ENCODE peak calls at places on chromosomes 4 and X, in seven cellular contexts. R, W, P, X, Z, G and O are unnamed samples. For H3K4me1, the result is how much of the 10 kb centered on the place peaks cover.

GRCh38 chr4:76558391-76559235 is 123.6 kb downstream of the SHROOM3 start:
- DNase-seq in R (no peak), W (no peak), P (peak), X (peak), Z (no peak), G (no peak), O (no peak)

GRCh38 chr4:77072195-77072753 is 3.5 kb downstream of the CCNI start:
- DNase-seq in R (no peak), W (peak), P (no peak), X (no peak), Z (no peak), G (no peak), O (peak)

GRCh38 chrX:139826065-139827044 is 106.5 kb downstream of the ATP11C start:
- DNase-seq in R (peak), W (peak), P (peak), X (peak), Z (peak), G (no peak), O (peak)

GRCh38 chrX:57902633-57903032 is 7.6 kb downstream of the ZXDA start:
- DNase-seq in R (no peak), W (no peak), P (no peak), X (no peak), Z (peak), G (no peak), O (no peak)

GRCh38 chr4:74845834-74846233 is 51.5 kb upstream of the BTC start:
- DNase-seq in R (no peak), W (no peak), P (no peak), X (no peak), Z (no peak), G (no peak), O (peak)

GRCh38 chr4:128256539-128256938 is 31.1 kb downstream of the PGRMC2 start:
- DNase-seq in R (no peak), W (no peak), P (no peak), X (no peak), Z (no peak), G (no peak), O (no peak)

GRCh38 chr4:25637581-25638220 is 17.9 kb upstream of the SLC34A2 start:
- DNase-seq in R (no peak), W (no peak), P (no peak), X (no peak), Z (no peak), G (no peak), O (no peak)

GRCh38 chrX:87338510-87338909 is 179.1 kb upstream of the KLHL4 start:
- DNase-seq in R (peak), W (no peak), P (peak), X (peak), Z (peak), G (peak), O (peak)

GRCh38 chr4:48905363-48906015 is 1.1 kb downstream of the OCIAD2 start:
- DNase-seq in R (peak), W (no peak), P (peak), X (peak), Z (peak), G (no peak), O (peak)

GRCh38 chrX:124042042-124042441 is 80.5 kb downstream of the STAG2 start:
- DNase-seq in R (no peak), W (no peak), P (peak), X (no peak), Z (no peak), G (no peak), O (no peak)
- H3K4me1 ChIP-seq in R (under half), W (under half), P (under half), X (under half), Z (under half), G (under half), O (under half)

GRCh38 chr4:114385195-114385985 is 213.2 kb upstream of the UGT8 start:
- DNase-seq in R (no peak), W (no peak), P (no peak), X (no peak), Z (no peak), G (no peak), O (no peak)

GRCh38 chr4:114383721-114384120 is 214.9 kb upstream of the UGT8 start:
- DNase-seq in R (peak), W (no peak), P (peak), X (peak), Z (no peak), G (no peak), O (peak)

GRCh38 chr4:114386637-114387233 is 211.9 kb upstream of the UGT8 start:
- DNase-seq in R (peak), W (no peak), P (peak), X (peak), Z (peak), G (peak), O (no peak)

GRCh38 chr4:114383055-114383454 is 215.6 kb upstream of the UGT8 start:
- DNase-seq in R (no peak), W (no peak), P (peak), X (peak), Z (no peak), G (no peak), O (no peak)

GRCh38 chr4:114384629-114385028 is 214.0 kb upstream of the UGT8 start:
- DNase-seq in R (peak), W (no peak), P (peak), X (peak), Z (peak), G (no peak), O (no peak)
- H2AFZ ChIP-seq in R (no peak), W (no peak), P (no peak), X (no peak), Z (no peak), G (no peak), O (no peak)

GRCh38 chr4:38155589-38156294 is 195.5 kb downstream of the PTTG2 start:
- DNase-seq in R (peak), W (no peak), P (no peak), X (no peak), Z (no peak), G (no peak), O (no peak)

GRCh38 chr4:38154681-38155588 is 194.7 kb downstream of the PTTG2 start:
- DNase-seq in R (peak), W (no peak), P (no peak), X (peak), Z (no peak), G (no peak), O (peak)

GRCh38 chr4:38160487-38161207 is 200.4 kb downstream of the PTTG2 start:
- DNase-seq in R (peak), W (peak), P (peak), X (peak), Z (peak), G (peak), O (peak)

GRCh38 chr4:38154251-38154650 is 194.1 kb downstream of the PTTG2 start:
- DNase-seq in R (no peak), W (no peak), P (peak), X (no peak), Z (peak), G (no peak), O (no peak)

DNA sequence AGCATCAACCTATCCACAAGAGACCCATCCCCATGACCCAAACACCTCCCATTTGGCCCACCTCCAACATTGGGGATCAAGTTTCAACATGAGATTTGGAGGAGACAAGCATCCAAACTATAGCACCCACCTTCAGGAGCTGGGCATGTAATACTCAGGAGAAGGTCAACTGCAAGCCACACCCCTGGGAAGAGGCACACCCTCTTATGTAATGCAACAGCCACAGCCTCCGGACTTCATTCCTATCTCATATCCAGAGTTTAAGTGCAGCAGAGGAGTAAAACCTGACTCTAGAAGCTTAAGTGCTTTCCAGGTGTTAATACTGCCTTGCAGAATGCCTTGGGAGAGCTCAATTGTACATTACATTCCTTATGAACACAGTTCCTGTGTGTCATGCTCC is 197.4 kb downstream of the PTTG2 start:
- DNase-seq in R (no peak), W (no peak), P (no peak), X (no peak), Z (no peak), G (no peak), O (peak)
- H3K4me1 ChIP-seq in R (under half), W (half or more), P (under half), X (under half), Z (under half), G (under half), O (under half)

DNA sequence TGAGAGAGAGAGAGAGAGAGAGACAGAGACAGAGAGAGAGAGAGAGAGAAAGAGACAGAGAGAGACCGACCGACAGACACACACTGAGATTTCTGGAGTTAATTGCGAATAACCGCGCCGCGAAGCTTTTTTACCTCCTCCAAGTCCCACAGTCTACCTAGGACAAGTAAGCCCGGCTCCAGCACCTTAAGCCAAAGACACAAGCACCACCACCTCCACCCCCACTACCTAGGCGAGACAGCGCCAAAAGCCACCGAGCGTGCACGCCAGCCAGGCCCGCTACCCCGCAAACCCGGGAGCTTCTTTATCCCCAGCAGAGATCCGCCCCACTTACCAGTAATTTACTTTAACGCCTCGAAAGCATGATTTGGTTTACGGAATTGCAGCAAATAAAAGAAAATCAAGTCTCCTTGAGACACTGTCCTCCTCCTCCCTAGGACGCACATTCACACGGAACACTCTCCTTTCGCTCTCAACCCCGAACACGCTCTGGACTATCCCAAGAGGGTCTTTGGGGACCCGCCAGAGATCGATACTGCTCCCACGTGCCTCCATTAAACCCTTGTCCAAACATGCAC is 649.6 kb upstream of the DIPK2B start:
- DNase-seq in R (peak), W (no peak), P (no peak), X (peak), Z (no peak), G (no peak), O (peak)
- H2AFZ ChIP-seq in R (peak), W (no peak), P (peak), X (peak), Z (no peak), G (peak), O (no peak)